ENCODE peak calls at places on chromosome 1, in ten cellular contexts. Z is left colon; T is RCC 7860; U is HCEC 1CT; F is kidney; V is amygdala; O is activated CD8-positive, alpha-beta memory T cell treated with anti-CD3 and anti-CD28 coated beads, Interleukin-2, amount 10 ng/mL, durations not matched to agents 7 days and 5 days; B is astrocyte of the cerebellum; J is GM12892; K is stimulated activated CD4-positive, alpha-beta T cell treated with anti-CD3 and anti-CD28 coated beads, TNF-alpha, amount 100 ng/mL, for 48 hours. W is an unnamed sample.

GRCh38 chr1:39928809-39929587 is 25.9 kb upstream of the MFSD2A start:
- DNase-seq in U (no peak), F (no peak), Z (peak; percentile 37), J (no peak), V (no peak), B (no peak), K (no peak), T (no peak), O (no peak), W (no peak)

GRCh38 chr1:38775175-38775845 is 84.3 kb downstream of the RRAGC start:
- DNase-seq in T (no peak), Z (no peak), J (no peak), F (no peak), U (no peak), K (no peak), V (no peak), O (no peak), B (no peak), W (no peak)

GRCh38 chr1:93620841-93621210 is 60.8 kb downstream of the BCAR3 start:
- DNase-seq in V (no peak), B (no peak), U (no peak), F (no peak), T (no peak), K (no peak), O (no peak), Z (peak; percentile 78), J (no peak), W (peak; percentile 83)

GRCh38 chr1:161092621-161093028 is 3.3 kb upstream of the NECTIN4 start:
- DNase-seq in T (peak; percentile 57), B (no peak), V (no peak), K (no peak), O (peak; percentile 49), Z (no peak), U (peak; percentile 50), F (no peak), J (no peak), W (peak; percentile 82)

GRCh38 chr1:1631793-1632420 is at the start of gene MMP23B:
- DNase-seq in B (no peak), U (no peak), F (peak; percentile 85), O (no peak), Z (no peak), V (no peak), J (peak; percentile 37), K (no peak), T (no peak), W (no peak)

GRCh38 chr1:100734716-100735115 is 15.2 kb downstream of the VCAM1 start:
- DNase-seq in J (no peak), V (no peak), T (peak; percentile 87), Z (no peak), U (peak; percentile 90), K (no peak), O (no peak), B (peak; percentile 51), F (no peak), W (no peak)

GRCh38 chr1:150528997-150529396 is 13.4 kb downstream of the FALEC start:
- DNase-seq in V (no peak), B (peak; percentile 68), F (no peak), J (no peak), K (no peak), O (no peak), U (peak; percentile 85), Z (no peak), T (peak; percentile 24), W (no peak)

GRCh38 chr1:3321559-3322439 is 132.7 kb upstream of the ARHGEF16 start:
- DNase-seq in F (no peak), U (no peak), V (no peak), O (no peak), J (no peak), Z (no peak), B (no peak), K (no peak), T (no peak), W (no peak)

GRCh38 chr1:35807614-35808375 is at the start of gene AGO4:
- DNase-seq in B (no peak), F (peak; percentile 81), J (peak; percentile 47), T (no peak), K (peak; percentile 30), V (peak; percentile 42), U (peak; percentile 26), O (peak; percentile 52), Z (peak; percentile 66), W (peak; percentile 52)

GRCh38 chr1:117652421-117652820 is 46.6 kb downstream of the TENT5C start:
- DNase-seq in B (no peak), J (no peak), F (no peak), O (no peak), U (no peak), V (no peak), K (no peak), Z (no peak), T (no peak), W (no peak)

GRCh38 chr1:166141969-166142368 is 24.8 kb downstream of the FAM78B start:
- DNase-seq in F (no peak), B (no peak), J (no peak), O (no peak), K (no peak), V (no peak), Z (no peak), T (no peak), U (no peak), W (no peak)

GRCh38 chr1:245549981-245550701 is 395.4 kb downstream of the KIF26B start:
- DNase-seq in K (no peak), T (no peak), V (no peak), B (no peak), O (no peak), Z (no peak), J (no peak), U (no peak), F (no peak), W (no peak)

GRCh38 chr1:157403203-157403602 is 149.1 kb downstream of the FCRL5 start:
- DNase-seq in Z (peak; percentile 21), V (no peak), K (no peak), J (peak; percentile 29), B (no peak), F (no peak), O (no peak), T (no peak), U (no peak), W (no peak)

GRCh38 chr1:160401487-160401805 is 1.1 kb downstream of the VANGL2 start:
- DNase-seq in Z (peak; percentile 22), O (peak; percentile 22), J (no peak), T (no peak), V (no peak), K (no peak), B (no peak), F (no peak), U (no peak), W (no peak)

GRCh38 chr1:1210726-1211540 is 3.0 kb downstream of the TNFRSF4 start:
- DNase-seq in J (no peak), Z (peak; percentile 6), K (no peak), U (no peak), O (no peak), F (peak; percentile 80), B (no peak), V (no peak), T (no peak), W (no peak)

GRCh38 chr1:48031676-48032075 is 34.5 kb upstream of the TRABD2B start:
- DNase-seq in K (no peak), V (no peak), Z (no peak), U (no peak), O (no peak), T (peak; percentile 16), B (no peak), F (no peak), J (no peak), W (no peak)

GRCh38 chr1:27327964-27328363 is 6.0 kb downstream of the TMEM222 start:
- DNase-seq in O (no peak), F (no peak), J (no peak), U (no peak), Z (no peak), V (no peak), T (no peak), K (no peak), B (no peak), W (no peak)

GRCh38 chr1:32719681-32720275 is 17.2 kb upstream of the SYNC start:
- DNase-seq in J (no peak), U (no peak), T (no peak), V (no peak), Z (no peak), B (no peak), K (no peak), F (no peak), O (no peak), W (no peak)

GRCh38 chr1:23273450-23274133 is 56.3 kb upstream of the HTR1D start:
- DNase-seq in J (no peak), T (peak; percentile 74), V (no peak), Z (peak; percentile 7), B (peak; percentile 66), F (no peak), O (no peak), U (peak; percentile 73), K (no peak), W (peak; percentile 46)

W was measured in PC-9.